ENCODE peak calls at places on chromosome 19, in eight cellular contexts. W, R, G, L, V, B, T and H are unnamed samples. For H3K27me3, the result is how much of the 10 kb centered on the place peaks cover.

GRCh38 chr19:35045667-35046300 is 4.3 kb downstream of the HPN start:
- DNase-seq in W (peak), R (no peak), G (no peak), L (no peak), V (no peak), B (peak), T (no peak), H (no peak)

GRCh38 chr19:57776764-57777296 is 7.4 kb downstream of the ZNF586 start:
- DNase-seq in W (no peak), R (no peak), G (no peak), L (no peak), V (no peak), B (no peak), T (no peak), H (no peak)

GRCh38 chr19:7595466-7596133 is at the start of gene CAMSAP3:
- DNase-seq in W (no peak), R (no peak), G (no peak), L (peak), V (no peak), B (peak), T (no peak), H (no peak)

GRCh38 chr19:16886305-16886880 is 2.4 kb upstream of the F2RL3 start:
- DNase-seq in W (peak), R (peak), G (no peak), L (no peak), V (peak), B (peak), T (peak), H (no peak)

GRCh38 chr19:50377051-50377441 is 789 bp downstream of the NR1H2 start:
- DNase-seq in W (no peak), R (peak), G (peak), L (peak), V (peak), B (peak), T (peak), H (no peak)

GRCh38 chr19:13929340-13929739 is 8.9 kb downstream of the PODNL1 start:
- DNase-seq in W (no peak), R (no peak), G (no peak), L (no peak), V (no peak), B (no peak), T (no peak), H (no peak)

GRCh38 chr19:42069619-42070293 is at the start of gene GRIK5:
- DNase-seq in W (no peak), R (no peak), G (no peak), L (peak), V (no peak), B (no peak), T (peak), H (no peak)

GRCh38 chr19:5925830-5926459 is 11.9 kb downstream of the CAPS start:
- DNase-seq in W (no peak), R (no peak), G (no peak), L (no peak), V (no peak), B (no peak), T (no peak), H (no peak)

GRCh38 chr19:38693380-38694223 is 46.2 kb downstream of the ACTN4 start:
- DNase-seq in W (peak), R (peak), G (peak), L (no peak), V (no peak), B (no peak), T (no peak), H (no peak)

GRCh38 chr19:33275933-33276619 is 26.3 kb downstream of the CEBPA start:
- DNase-seq in W (no peak), R (peak), G (no peak), L (no peak), V (no peak), B (no peak), T (no peak), H (no peak)

GRCh38 chr19:46616631-46617322 is 8.1 kb downstream of the PTGIR start:
- DNase-seq in W (peak), R (peak), G (peak), L (peak), V (no peak), B (peak), T (no peak), H (no peak)

GRCh38 chr19:28297036-28297435 is 915.9 kb downstream of the UQCRFS1 start:
- DNase-seq in W (no peak), R (no peak), G (no peak), L (no peak), V (no peak), B (no peak), T (no peak), H (no peak)

GRCh38 chr19:5993516-5994406 is 15.8 kb upstream of the RANBP3 start:
- DNase-seq in W (no peak), R (peak), G (no peak), L (no peak), V (no peak), B (peak), T (peak), H (no peak)

GRCh38 chr19:55446060-55446459 is 3.0 kb upstream of the SHISA7 start:
- DNase-seq in W (no peak), R (no peak), G (no peak), L (no peak), V (no peak), B (no peak), T (no peak), H (no peak)

GRCh38 chr19:55070755-55071502 is 4.7 kb upstream of the EPS8L1 start:
- DNase-seq in W (peak), R (no peak), G (peak), L (no peak), V (no peak), B (peak), T (no peak), H (no peak)

GRCh38 chr19:39397360-39398296 is 6.5 kb downstream of the MED29 start:
- DNase-seq in W (peak), R (peak), G (peak), L (peak), V (peak), B (peak), T (peak), H (peak)

GRCh38 chr19:44608391-44608821 is 5.0 kb upstream of the IGSF23 start:
- DNase-seq in W (peak), R (no peak), G (no peak), L (no peak), V (no peak), B (no peak), T (no peak), H (no peak)

GRCh38 chr19:34109596-34109995 is 62.7 kb upstream of the LSM14A start:
- DNase-seq in W (no peak), R (no peak), G (no peak), L (no peak), V (no peak), B (no peak), T (no peak), H (no peak)

GRCh38 chr19:45554481-45554880 is 30.1 kb downstream of the OPA3 start:
- DNase-seq in W (no peak), R (no peak), G (no peak), L (no peak), V (no peak), B (no peak), T (no peak), H (no peak)

GRCh38 chr19:52200044-52200443 is 10.2 kb downstream of the PPP2R1A start:
- DNase-seq in W (peak), R (no peak), G (no peak), L (no peak), V (peak), B (peak), T (peak), H (no peak)

GRCh38 chr19:11480927-11481776 is at the start of gene ELAVL3:
- DNase-seq in W (no peak), R (no peak), G (no peak), L (peak), V (no peak), B (no peak), T (no peak), H (no peak)

GRCh38 chr19:46608178-46608577 is 7.0 kb downstream of the CALM3 start:
- DNase-seq in W (no peak), R (no peak), G (no peak), L (no peak), V (no peak), B (no peak), T (no peak), H (peak)

GRCh38 chr19:56137405-56137804 is 3.7 kb upstream of the ZNF444 start:
- DNase-seq in W (no peak), R (no peak), G (no peak), L (no peak), V (no peak), B (no peak), T (no peak), H (no peak)

GRCh38 chr19:27865927-27866777 is 1346.8 kb downstream of the UQCRFS1 start:
- DNase-seq in W (no peak), R (no peak), G (no peak), L (no peak), V (no peak), B (no peak), T (no peak), H (no peak)

GRCh38 chr19:34215006-34215665 is 39.2 kb upstream of the GARRE1 start:
- DNase-seq in W (no peak), R (no peak), G (no peak), L (no peak), V (no peak), B (no peak), T (no peak), H (no peak)

GRCh38 chr19:12969292-12969988 is at the start of gene DAND5:
- DNase-seq in W (no peak), R (no peak), G (no peak), L (no peak), V (no peak), B (peak), T (peak), H (no peak)

GRCh38 chr19:51326216-51327065 is 15.0 kb downstream of the IGLON5 start:
- DNase-seq in W (no peak), R (no peak), G (no peak), L (no peak), V (no peak), B (no peak), T (no peak), H (no peak)

GRCh38 chr19:54682306-54682705 is 19.5 kb downstream of the LILRB4 start:
- DNase-seq in W (no peak), R (no peak), G (no peak), L (no peak), V (no peak), B (no peak), T (no peak), H (no peak)

GRCh38 chr19:35075202-35076025 is 33.9 kb downstream of the HPN start:
- DNase-seq in W (no peak), R (no peak), G (no peak), L (no peak), V (no peak), B (no peak), T (no peak), H (no peak)

GRCh38 chr19:16612631-16613030 is 15.4 kb downstream of the MED26 start:
- DNase-seq in W (no peak), R (no peak), G (no peak), L (no peak), V (no peak), B (no peak), T (no peak), H (no peak)

GRCh38 chr19:43318796-43319314 is 34.6 kb upstream of the CD177 start:
- DNase-seq in W (no peak), R (no peak), G (no peak), L (no peak), V (no peak), B (no peak), T (no peak), H (no peak)

GRCh38 chr19:43704002-43704705 is 11.7 kb upstream of the IRGC start:
- DNase-seq in W (no peak), R (no peak), G (no peak), L (no peak), V (no peak), B (no peak), T (no peak), H (no peak)

GRCh38 chr19:5078666-5079409 is 109.9 kb downstream of the KDM4B start:
- DNase-seq in W (no peak), R (no peak), G (no peak), L (no peak), V (no peak), B (no peak), T (no peak), H (no peak)

GRCh38 chr19:48359123-48359522 is 4.6 kb downstream of the TMEM143 start:
- DNase-seq in W (no peak), R (no peak), G (no peak), L (no peak), V (no peak), B (no peak), T (no peak), H (no peak)

DNA sequence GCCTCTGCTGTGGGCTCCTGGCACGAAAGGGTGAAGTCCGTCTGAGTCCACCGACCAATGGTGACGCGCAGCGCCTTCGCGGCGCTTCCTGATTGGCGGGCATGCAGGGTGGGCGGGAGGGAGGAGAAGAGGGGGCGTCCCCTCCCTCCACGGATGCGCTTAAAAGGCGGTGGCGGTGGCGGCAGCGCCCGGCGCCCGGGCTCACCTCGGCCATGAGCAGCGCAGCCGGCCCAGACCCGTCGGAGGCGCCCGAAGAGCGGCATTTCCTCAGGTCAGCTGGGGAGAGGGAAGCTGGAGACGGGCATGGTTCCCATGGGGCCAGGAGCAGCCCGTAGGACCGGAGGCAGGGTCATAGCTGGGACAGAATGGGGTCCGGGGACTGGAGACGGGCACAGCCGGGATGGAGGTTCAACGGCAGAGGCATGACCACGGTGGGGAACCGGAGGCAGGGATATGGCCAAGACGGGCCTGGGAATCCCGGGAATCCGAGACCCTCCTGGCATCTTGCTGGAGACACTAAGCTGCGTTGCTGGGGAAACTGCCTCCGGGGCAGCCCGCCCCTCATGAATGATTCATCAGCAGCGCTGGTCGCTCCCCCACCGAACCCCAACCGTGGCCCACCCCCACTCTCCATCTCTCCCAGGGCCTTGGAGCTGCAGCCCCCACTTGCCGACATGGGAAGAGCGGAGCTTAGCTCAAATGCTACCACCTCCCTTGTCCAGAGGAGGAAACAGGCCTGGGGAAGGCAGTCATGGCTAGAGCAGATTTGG is at the start of gene YJEFN3:
- DNase-seq in W (peak), R (no peak), G (no peak), L (no peak), V (no peak), B (no peak), T (no peak), H (no peak)
- TF ChIP-seq POLR2A in W (no peak), R (no peak), G (no peak), L (no peak), V (no peak), B (no peak), T (no peak), H (no peak)

GRCh38 chr19:40804783-40805242 is 5.8 kb downstream of the EGLN2 start:
- DNase-seq in W (no peak), R (no peak), G (no peak), L (no peak), V (no peak), B (no peak), T (no peak), H (no peak)

GRCh38 chr19:40808021-40808325 is 9.0 kb downstream of the EGLN2 start:
- DNase-seq in W (no peak), R (peak), G (no peak), L (no peak), V (no peak), B (no peak), T (no peak), H (no peak)

GRCh38 chr19:40805258-40805868 is 6.4 kb downstream of the EGLN2 start:
- DNase-seq in W (no peak), R (no peak), G (no peak), L (no peak), V (no peak), B (peak), T (no peak), H (no peak)

GRCh38 chr19:40807147-40808020 is 8.4 kb downstream of the EGLN2 start:
- DNase-seq in W (no peak), R (no peak), G (no peak), L (peak), V (no peak), B (no peak), T (no peak), H (no peak)

GRCh38 chr19:40806385-40807146 is 7.6 kb downstream of the EGLN2 start:
- DNase-seq in W (peak), R (peak), G (peak), L (peak), V (peak), B (peak), T (peak), H (peak)
- H3K27ac ChIP-seq in W (no peak), R (peak), G (no peak), L (no peak), V (peak), B (peak), T (peak), H (peak)

GRCh38 chr19:3683866-3684816 is 16.1 kb downstream of the PIP5K1C start:
- DNase-seq in W (peak), R (no peak), G (no peak), L (no peak), V (no peak), B (no peak), T (no peak), H (no peak)

GRCh38 chr19:3684817-3685410 is 15.4 kb downstream of the PIP5K1C start:
- DNase-seq in W (no peak), R (no peak), G (no peak), L (no peak), V (no peak), B (no peak), T (no peak), H (no peak)

GRCh38 chr19:3682286-3682685 is 18.0 kb downstream of the PIP5K1C start:
- DNase-seq in W (no peak), R (no peak), G (no peak), L (no peak), V (no peak), B (no peak), T (no peak), H (no peak)

GRCh38 chr19:3682741-3683404 is 17.4 kb downstream of the PIP5K1C start:
- DNase-seq in W (peak), R (no peak), G (no peak), L (no peak), V (peak), B (no peak), T (no peak), H (no peak)

GRCh38 chr19:3683405-3683865 is 16.8 kb downstream of the PIP5K1C start:
- DNase-seq in W (no peak), R (no peak), G (no peak), L (no peak), V (peak), B (peak), T (no peak), H (no peak)
- H3K27me3 ChIP-seq in W (under half), R (under half), G (under half), L (under half), V (under half), B (under half), T (under half), H (under half)

GRCh38 chr19:1815605-1816529 is 3.8 kb upstream of the ATP8B3 start:
- DNase-seq in W (no peak), R (peak), G (no peak), L (no peak), V (no peak), B (peak), T (no peak), H (no peak)
- TF ChIP-seq POLR2A in W (no peak), R (no peak), G (no peak), L (no peak), V (no peak), B (no peak), T (no peak), H (no peak)

GRCh38 chr19:10224337-10224736 is 6.8 kb downstream of the S1PR2 start:
- DNase-seq in W (no peak), R (no peak), G (no peak), L (no peak), V (no peak), B (no peak), T (no peak), H (no peak)
- H3K27ac ChIP-seq in W (no peak), R (no peak), G (no peak), L (no peak), V (no peak), B (no peak), T (no peak), H (peak)

DNA sequence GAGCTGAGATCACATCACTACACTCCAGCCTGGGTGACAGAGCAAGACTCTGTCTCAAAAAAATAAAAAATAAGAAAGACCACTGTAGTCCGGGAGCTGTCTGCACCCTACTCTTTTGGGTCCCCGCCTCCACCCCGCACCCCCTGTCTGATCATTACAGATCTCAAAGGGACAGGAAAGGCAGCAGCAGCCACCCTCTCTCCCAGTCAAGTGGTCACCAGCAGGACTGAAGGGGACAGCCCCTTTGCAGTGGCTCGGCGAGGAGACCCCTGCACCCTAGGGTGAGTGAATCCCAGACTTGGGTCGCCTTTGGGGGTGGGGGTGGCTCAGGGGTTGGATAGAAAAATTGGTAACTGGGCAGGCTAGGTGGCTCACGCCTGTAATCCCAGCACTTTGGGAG is 12.5 kb upstream of the KCNN1 start:
- DNase-seq in W (no peak), R (no peak), G (no peak), L (no peak), V (no peak), B (no peak), T (no peak), H (no peak)
- H3K27me3 ChIP-seq in W (half or more), R (half or more), G (under half), L (under half), V (under half), B (half or more), T (half or more), H (under half)

GRCh38 chr19:3669134-3669436 is 31.2 kb downstream of the PIP5K1C start:
- DNase-seq in W (no peak), R (no peak), G (no peak), L (no peak), V (no peak), B (no peak), T (no peak), H (no peak)

GRCh38 chr19:3671680-3672574 is 28.3 kb downstream of the PIP5K1C start:
- DNase-seq in W (peak), R (no peak), G (no peak), L (no peak), V (peak), B (no peak), T (no peak), H (no peak)

GRCh38 chr19:3669616-3670257 is 30.5 kb downstream of the PIP5K1C start:
- DNase-seq in W (no peak), R (no peak), G (no peak), L (no peak), V (no peak), B (no peak), T (no peak), H (no peak)

GRCh38 chr19:3670796-3671679 is 29.2 kb downstream of the PIP5K1C start:
- DNase-seq in W (peak), R (no peak), G (no peak), L (no peak), V (peak), B (peak), T (peak), H (peak)

DNA sequence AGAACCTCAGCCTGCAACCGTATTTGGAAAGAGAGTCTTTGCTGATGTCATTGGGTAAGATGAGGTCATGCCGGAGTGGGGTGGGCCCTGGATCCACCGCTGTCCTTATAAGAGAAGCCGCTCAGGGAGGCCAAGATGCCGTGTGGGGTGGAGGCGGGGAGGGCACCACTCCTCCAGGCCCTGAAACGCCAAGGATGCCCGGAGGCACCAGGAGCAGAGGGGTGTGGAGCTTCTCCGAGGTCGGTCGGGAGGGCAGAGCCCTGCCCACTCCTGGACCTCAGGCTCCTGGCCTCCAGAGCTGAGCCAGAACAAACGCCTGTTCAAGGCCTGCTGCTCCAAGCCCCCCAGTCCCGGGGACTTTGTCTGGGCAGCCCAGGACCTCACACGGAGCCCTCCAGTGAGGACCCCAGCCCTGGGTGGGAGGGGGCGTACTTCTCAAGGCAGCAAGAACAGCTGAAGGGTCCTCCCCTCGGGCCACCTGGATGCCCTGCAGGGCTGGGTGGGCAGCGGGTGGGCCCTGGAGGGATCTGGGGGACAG is 29.9 kb downstream of the PIP5K1C start:
- DNase-seq in W (peak), R (no peak), G (no peak), L (no peak), V (peak), B (peak), T (peak), H (peak)
- TF ChIP-seq POLR2A in W (peak), R (no peak), G (no peak), L (no peak), V (peak), B (peak), T (peak), H (peak)